ENCODE peak calls at places on chromosome 13, in six cellular contexts. D, E, F, V, R and O are unnamed samples.

GRCh38 chr13:39779337-39780270 is 124.1 kb downstream of the COG6 start:
- DNase-seq in D (no peak), E (no peak), F (no peak), V (peak; percentile 41), R (no peak), O (no peak)

GRCh38 chr13:46633416-46633815 is 80.4 kb downstream of the LRCH1 start:
- DNase-seq in D (no peak), E (no peak), F (no peak), V (peak; percentile 73), R (no peak), O (no peak)

GRCh38 chr13:74026753-74027152 is 107.5 kb downstream of the KLF12 start:
- DNase-seq in D (peak; percentile 43), E (no peak), F (no peak), V (no peak), R (peak; percentile 32), O (no peak)

GRCh38 chr13:107251321-107251720 is 683.4 kb upstream of the ARGLU1 start:
- DNase-seq in D (no peak), E (no peak), F (no peak), V (no peak), R (no peak), O (no peak)

GRCh38 chr13:114043421-114044053 is 69.7 kb upstream of the C13orf46 start:
- DNase-seq in D (no peak), E (no peak), F (peak; percentile 49), V (no peak), R (no peak), O (no peak)

GRCh38 chr13:52739468-52740071 is at the start of gene CNMD:
- DNase-seq in D (no peak), E (no peak), F (no peak), V (no peak), R (no peak), O (no peak)

GRCh38 chr13:99431927-99432636 is 69.2 kb upstream of the TM9SF2 start:
- DNase-seq in D (no peak), E (no peak), F (no peak), V (no peak), R (no peak), O (no peak)

GRCh38 chr13:109254271-109254670 is 532.1 kb downstream of the IRS2 start:
- DNase-seq in D (no peak), E (no peak), F (no peak), V (no peak), R (no peak), O (no peak)

GRCh38 chr13:90455861-90456260 is 891.6 kb upstream of the MIR17HG start:
- DNase-seq in D (no peak), E (no peak), F (no peak), V (peak; percentile 20), R (no peak), O (no peak)

GRCh38 chr13:100658363-100658762 is 16.2 kb downstream of the TMTC4 start:
- DNase-seq in D (no peak), E (no peak), F (no peak), V (no peak), R (no peak), O (no peak)

GRCh38 chr13:67048084-67048792 is 181.9 kb downstream of the PCDH9 start:
- DNase-seq in D (no peak), E (no peak), F (no peak), V (no peak), R (no peak), O (no peak)

GRCh38 chr13:30037306-30037705 is 186.9 kb upstream of the UBL3 start:
- DNase-seq in D (no peak), E (no peak), F (no peak), V (no peak), R (no peak), O (no peak)

GRCh38 chr13:93549326-93549855 is 322.8 kb downstream of the GPC6 start:
- DNase-seq in D (no peak), E (no peak), F (no peak), V (no peak), R (no peak), O (no peak)

GRCh38 chr13:97306106-97306505 is 84.0 kb downstream of the MBNL2 start:
- DNase-seq in D (no peak), E (no peak), F (no peak), V (no peak), R (no peak), O (no peak)

GRCh38 chr13:24827799-24828198 is 63.8 kb downstream of the RNF17 start:
- DNase-seq in D (no peak), E (no peak), F (no peak), V (no peak), R (no peak), O (no peak)

GRCh38 chr13:21426238-21426637 is 32.9 kb downstream of the ZDHHC20 start:
- DNase-seq in D (no peak), E (no peak), F (no peak), V (no peak), R (no peak), O (no peak)

GRCh38 chr13:113058129-113058987 is 47.2 kb upstream of the F7 start:
- DNase-seq in D (no peak), E (peak; percentile 59), F (no peak), V (no peak), R (no peak), O (no peak)

GRCh38 chr13:64471916-64472315 is 2758.2 kb downstream of the PCDH9 start:
- DNase-seq in D (no peak), E (no peak), F (no peak), V (peak; percentile 75), R (no peak), O (no peak)

GRCh38 chr13:64723735-64724134 is 2506.4 kb downstream of the PCDH9 start:
- DNase-seq in D (no peak), E (no peak), F (no peak), V (peak; percentile 95), R (no peak), O (no peak)

GRCh38 chr13:93226623-93227279 is at the start of gene GPC6:
- DNase-seq in D (no peak), E (peak; percentile 75), F (peak; percentile 23), V (peak; percentile 79), R (no peak), O (no peak)

GRCh38 chr13:110017379-110017778 is 231.0 kb upstream of the IRS2 start:
- DNase-seq in D (no peak), E (no peak), F (no peak), V (peak; percentile 87), R (no peak), O (no peak)

GRCh38 chr13:48431431-48431830 is 18.5 kb upstream of the LPAR6 start:
- DNase-seq in D (no peak), E (no peak), F (no peak), V (no peak), R (no peak), O (no peak)

GRCh38 chr13:27976362-27977177 is 7.5 kb upstream of the CDX2 start:
- DNase-seq in D (no peak), E (no peak), F (no peak), V (no peak), R (no peak), O (no peak)

GRCh38 chr13:31587696-31588266 is 151.5 kb upstream of the RXFP2 start:
- DNase-seq in D (no peak), E (no peak), F (no peak), V (no peak), R (no peak), O (no peak)

GRCh38 chr13:30745917-30746686 is 10.8 kb downstream of the ALOX5AP start:
- DNase-seq in D (no peak), E (no peak), F (no peak), V (no peak), R (no peak), O (no peak)

GRCh38 chr13:68727165-68727564 is 1380.5 kb upstream of the ATXN8OS start:
- DNase-seq in D (no peak), E (no peak), F (no peak), V (no peak), R (no peak), O (no peak)

GRCh38 chr13:44932850-44933251 is 56.4 kb downstream of the NUFIP1 start:
- DNase-seq in D (no peak), E (no peak), F (no peak), V (peak; percentile 71), R (no peak), O (no peak)

GRCh38 chr13:23965346-23965745 is 68.0 kb upstream of the C1QTNF9B start:
- DNase-seq in D (no peak), E (no peak), F (no peak), V (no peak), R (no peak), O (no peak)

GRCh38 chr13:44591316-44591715 is 15.2 kb upstream of the TSC22D1 start:
- DNase-seq in D (no peak), E (no peak), F (no peak), V (no peak), R (no peak), O (no peak)

GRCh38 chr13:49853535-49853934 is 61.1 kb upstream of the KPNA3 start:
- DNase-seq in D (no peak), E (no peak), F (no peak), V (no peak), R (no peak), O (no peak)